ENCODE peak calls at places on chromosomes 4 and X, in four cellular contexts. X, O, U and A are unnamed samples.

GRCh38 chrX:75084757-75085156 is 71.3 kb downstream of the ABCB7 start:
- DNase-seq in X (no peak), O (no peak), U (no peak), A (no peak)

GRCh38 chr4:44738615-44739014 is 12.3 kb upstream of the GNPDA2 start:
- DNase-seq in O (no peak), U (no peak), X (no peak), A (no peak)

GRCh38 chr4:1571986-1572385 is 112.1 kb downstream of the FAM53A start:
- DNase-seq in O (no peak), X (no peak), U (no peak), A (no peak)

GRCh38 chr4:99102634-99103033 is 14.0 kb upstream of the ADH5 start:
- DNase-seq in U (no peak), X (no peak), O (no peak), A (no peak)

GRCh38 chrX:140274761-140275525 is 229.9 kb downstream of the SOX3 start:
- DNase-seq in U (no peak), X (no peak), O (no peak), A (no peak)

GRCh38 chr4:9765091-9765490 is 16.3 kb upstream of the DRD5 start:
- DNase-seq in X (peak), O (peak), U (peak), A (no peak)

GRCh38 chr4:47075241-47075640 is 43.9 kb downstream of the GABRB1 start:
- DNase-seq in O (no peak), X (no peak), U (no peak), A (no peak)

GRCh38 chrX:138925330-138925729 is 213.8 kb upstream of the FGF13 start:
- DNase-seq in O (no peak), U (no peak), X (no peak), A (no peak)

GRCh38 chr4:104493071-104493831 is 1.4 kb downstream of the CXXC4 start:
- DNase-seq in X (no peak), U (no peak), O (no peak), A (no peak)

GRCh38 chr4:52744588-52744987 is 6.6 kb downstream of the ERVMER34-1 start:
- DNase-seq in U (no peak), X (no peak), O (no peak), A (no peak)

GRCh38 chr4:48370260-48371134 is 29.2 kb downstream of the SLAIN2 start:
- DNase-seq in X (no peak), U (no peak), O (no peak), A (no peak)

GRCh38 chrX:27565992-27566391 is 24.2 kb upstream of the DCAF8L2 start:
- DNase-seq in U (peak), O (no peak), X (no peak), A (no peak)

GRCh38 chr4:27056281-27056680 is 195.6 kb downstream of the STIM2 start:
- DNase-seq in X (no peak), U (no peak), O (no peak), A (peak)

GRCh38 chr4:152211936-152212675 is 323.8 kb downstream of the FBXW7 start:
- DNase-seq in O (no peak), X (no peak), U (no peak), A (no peak)

GRCh38 chrX:10749113-10749512 is 128.7 kb upstream of the MID1 start:
- DNase-seq in X (no peak), U (no peak), O (no peak), A (no peak)

GRCh38 chr4:55092504-55092903 is 32.9 kb downstream of the KDR start:
- DNase-seq in U (no peak), X (no peak), O (no peak), A (no peak)

GRCh38 chrX:39577976-39578962 is 519.5 kb downstream of the BCOR start:
- DNase-seq in O (no peak), U (no peak), X (peak), A (no peak)

GRCh38 chrX:121254336-121254735 is 206.9 kb downstream of the GLUD2 start:
- DNase-seq in U (peak), O (no peak), X (no peak), A (no peak)

GRCh38 chr4:108013332-108013731 is 23.6 kb downstream of the HADH start:
- DNase-seq in X (no peak), O (no peak), U (no peak), A (no peak)

GRCh38 chr4:140807491-140808257 is 51.5 kb upstream of the TBC1D9 start:
- DNase-seq in X (no peak), O (no peak), U (no peak), A (no peak)

GRCh38 chrX:110081740-110082139 is 78.8 kb downstream of the TMEM164 start:
- DNase-seq in X (no peak), O (no peak), U (no peak), A (no peak)

GRCh38 chrX:127596882-127597281 is 455.3 kb downstream of the ACTRT1 start:
- DNase-seq in U (no peak), X (no peak), O (no peak), A (no peak)

GRCh38 chrX:119168104-119168503 is 40.5 kb upstream of the KIAA1210 start:
- DNase-seq in O (no peak), X (no peak), U (no peak), A (no peak)

GRCh38 chrX:101206471-101206870 is 13.1 kb upstream of the DRP2 start:
- DNase-seq in U (peak), O (peak), X (no peak), A (no peak)

GRCh38 chr4:102553982-102554381 is 52.8 kb downstream of the NFKB1 start:
- DNase-seq in X (no peak), O (no peak), U (no peak), A (no peak)

GRCh38 chr4:147078875-147079658 is 133.4 kb upstream of the TTC29 start:
- DNase-seq in U (no peak), X (no peak), O (no peak), A (no peak)

GRCh38 chr4:146439999-146440398 is 81.7 kb downstream of the SLC10A7 start:
- DNase-seq in O (no peak), X (no peak), U (no peak), A (no peak)

GRCh38 chr4:169372791-169373190 is 102.0 kb upstream of the SH3RF1 start:
- DNase-seq in U (no peak), O (no peak), X (no peak), A (no peak)

GRCh38 chr4:79455216-79455615 is 47.2 kb upstream of the GK2 start:
- DNase-seq in X (no peak), U (no peak), O (no peak), A (no peak)

GRCh38 chrX:115525486-115525885 is 35.5 kb upstream of the PLS3 start:
- DNase-seq in O (no peak), X (no peak), U (no peak), A (no peak)

DNA sequence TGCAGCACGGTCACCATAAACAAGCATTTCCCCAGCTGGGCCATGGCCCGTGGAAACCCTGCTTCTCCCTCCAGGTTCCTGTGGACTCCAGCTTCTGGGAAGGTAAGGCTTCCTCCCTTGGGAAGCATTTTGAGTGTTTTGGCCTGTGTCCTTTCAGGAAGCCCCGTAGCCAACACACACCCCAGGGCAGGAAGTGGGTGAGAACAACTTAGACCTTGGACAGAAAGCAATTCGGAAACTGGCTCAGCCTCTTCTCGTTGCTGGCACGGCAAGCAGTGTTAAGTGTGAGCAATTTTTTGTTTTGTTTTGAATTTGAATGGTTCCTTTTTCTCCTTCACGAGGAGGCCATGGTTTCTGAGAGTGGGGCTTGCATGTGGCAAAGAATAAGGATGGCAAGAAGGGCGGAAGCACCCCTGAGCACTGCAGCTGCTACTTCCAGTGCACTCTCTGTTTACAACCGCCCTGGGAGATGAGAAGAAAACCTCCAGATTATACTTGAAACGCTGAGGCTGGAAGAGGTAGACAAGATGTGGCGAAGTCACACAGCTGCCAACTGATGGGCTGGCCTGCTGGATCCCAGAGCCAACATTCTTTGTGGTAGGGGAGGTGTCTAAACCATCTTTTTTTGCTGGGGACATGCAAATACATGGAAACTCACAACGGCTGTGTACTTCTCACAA is 14.1 kb upstream of the CYTL1 start:
- DNase-seq in O (no peak), U (no peak), X (no peak), A (no peak)
- TF ChIP-seq POLR2AphosphoS5 in O (no peak), U (no peak), X (no peak), A (no peak)

DNA sequence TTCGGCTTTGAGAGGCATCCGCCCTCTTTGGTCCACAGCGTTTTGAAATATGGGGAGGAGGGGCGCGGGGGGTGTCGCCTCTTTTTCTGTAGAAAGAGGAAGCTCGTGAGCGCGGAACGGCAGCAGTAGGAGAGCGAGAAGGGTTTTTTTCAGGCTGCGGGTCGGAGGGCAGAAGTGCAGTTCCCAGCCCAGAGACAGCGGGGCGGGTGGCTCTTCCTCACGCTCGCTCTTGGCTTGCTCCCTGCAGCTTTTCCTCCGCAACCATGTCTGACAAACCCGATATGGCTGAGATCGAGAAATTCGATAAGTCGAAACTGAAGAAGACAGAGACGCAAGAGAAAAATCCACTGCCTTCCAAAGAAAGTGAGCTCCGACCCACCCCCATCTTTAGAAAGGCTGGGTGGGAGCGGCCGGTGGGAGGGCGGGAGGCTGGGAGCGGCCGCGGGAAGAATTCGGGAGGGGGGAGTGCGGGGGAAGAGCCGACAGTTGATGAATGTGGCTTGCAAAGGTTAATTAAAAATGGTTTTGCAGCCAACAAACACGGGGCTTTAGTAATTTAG is 1.2 kb downstream of the TMSB4X start:
- DNase-seq in X (no peak), O (no peak), U (no peak), A (no peak)
- TF ChIP-seq POLR2A in X (no peak), O (no peak), U (no peak), A (no peak)

GRCh38 chr4:142091085-142091513 is 454.7 kb downstream of the IL15 start:
- DNase-seq in X (no peak), U (no peak), O (no peak), A (no peak)
- TF ChIP-seq POLR2AphosphoS5 in X (peak), U (no peak), O (no peak), A (peak)

GRCh38 chr4:21554036-21554435 is 394.5 kb downstream of the KCNIP4 start:
- DNase-seq in U (no peak), X (no peak), O (no peak), A (no peak)
- TF ChIP-seq POLR2A in U (no peak), X (no peak), O (no peak), A (no peak)

DNA sequence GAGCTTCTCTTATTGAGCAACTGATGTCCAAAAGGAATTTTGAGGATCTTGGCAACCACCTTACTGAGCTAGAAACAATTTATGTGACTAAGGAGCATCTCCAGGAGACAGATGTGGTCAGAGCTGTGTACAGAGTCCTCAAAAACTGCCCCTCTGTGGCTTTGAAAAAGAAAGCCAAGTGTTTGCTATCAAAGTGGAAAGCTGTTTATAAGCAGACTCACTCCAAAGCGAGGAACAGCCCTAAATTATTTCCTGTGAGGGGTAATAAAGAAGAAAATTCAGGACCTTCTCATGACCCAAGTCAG is 9.5 kb downstream of the TCEANC start:
- DNase-seq in U (no peak), X (no peak), O (no peak), A (no peak)
- TF ChIP-seq POLR2AphosphoS5 in U (no peak), X (peak), O (no peak), A (peak)

DNA sequence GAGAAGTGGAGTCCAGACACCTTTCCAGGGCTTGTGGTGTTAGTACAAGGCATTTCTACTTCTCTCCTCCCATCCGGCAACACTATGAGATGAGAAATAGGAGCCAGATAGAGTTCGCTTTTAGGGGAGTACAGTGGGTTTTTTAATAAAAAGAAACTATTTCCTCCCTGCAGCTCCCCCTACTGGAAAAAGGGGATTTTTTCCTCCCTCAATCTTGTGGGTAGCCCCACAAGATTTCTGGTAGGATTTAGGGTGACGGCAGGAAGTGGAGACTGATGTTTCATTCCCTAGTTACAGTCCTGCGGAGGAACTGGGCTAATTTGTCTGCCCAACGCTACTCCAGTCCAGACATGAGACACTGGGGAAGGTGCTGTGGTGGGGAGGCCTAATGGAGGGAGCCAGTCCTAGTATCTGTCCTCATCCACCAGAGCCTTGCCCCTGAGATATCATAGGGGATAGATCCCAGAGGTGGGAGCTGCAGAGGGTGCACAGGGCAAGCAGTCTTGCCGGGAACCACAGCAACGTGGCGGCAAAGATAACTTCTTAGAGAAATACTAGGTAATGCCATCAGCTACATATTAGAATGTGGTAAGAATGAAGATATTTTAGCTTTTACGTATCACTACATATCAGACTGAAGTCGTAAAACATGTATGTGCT is 45.6 kb upstream of the PRKG2 start:
- DNase-seq in U (no peak), X (no peak), O (no peak), A (no peak)
- TF ChIP-seq POLR2A in U (no peak), X (no peak), O (no peak), A (no peak)

DNA sequence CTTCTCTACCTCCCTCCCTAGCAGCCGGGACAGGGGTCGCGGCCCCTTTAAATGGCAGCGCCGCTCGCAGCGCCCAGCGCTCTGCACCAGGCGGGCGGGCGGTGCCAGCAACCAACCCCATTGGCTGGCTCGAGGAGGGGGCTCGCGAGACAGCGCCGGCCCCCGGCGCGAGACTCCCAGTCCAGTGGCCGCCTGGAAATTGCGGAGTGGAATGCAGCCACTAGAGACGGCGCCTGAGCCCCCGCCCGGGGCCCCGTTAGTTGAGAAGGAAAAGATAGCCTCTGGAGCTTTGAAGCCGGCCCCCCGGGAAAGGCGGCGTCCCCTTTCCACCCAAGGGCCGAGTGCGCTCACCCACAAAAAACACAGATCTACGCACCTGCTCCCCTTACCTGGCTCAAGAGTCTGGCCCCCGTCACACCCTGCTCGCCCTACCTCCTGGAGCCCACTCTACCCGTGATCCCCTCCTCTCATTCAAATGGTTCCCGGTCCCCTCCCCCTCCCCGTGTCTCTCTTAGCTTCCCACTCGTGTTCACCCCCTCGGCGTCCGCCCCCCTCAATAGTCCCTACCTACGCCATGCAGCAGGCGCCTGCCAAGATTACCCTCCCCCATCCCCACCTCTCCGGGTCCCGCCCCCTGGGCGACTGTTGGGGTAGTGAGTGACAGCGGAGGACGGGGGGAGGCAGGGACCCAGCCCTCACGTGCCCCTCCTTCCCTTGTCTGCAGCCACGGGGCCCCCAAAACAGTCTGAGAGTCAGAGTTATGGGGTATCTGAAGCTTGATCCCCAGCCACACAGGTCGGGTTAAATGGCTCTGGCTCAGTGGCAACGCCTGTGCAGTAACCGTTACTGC is at the start of gene ZMYM3:
- DNase-seq in U (peak), O (peak), X (peak), A (no peak)
- TF ChIP-seq POLR2AphosphoS5 in U (peak), O (no peak), X (peak), A (peak)